ENCODE peak calls at places on chromosome 18, in six cellular contexts. P, S, E, Y, Z and Q are unnamed samples.

GRCh38 chr18:36693931-36694661 is 134.7 kb downstream of the TPGS2 start:
- DNase-seq in E (no peak), P (no peak), Y (no peak), S (no peak), Z (no peak), Q (no peak)

GRCh38 chr18:35836932-35837331 is 135.5 kb upstream of the RMP24 start:
- DNase-seq in S (no peak), P (no peak), E (no peak), Y (no peak), Z (no peak), Q (no peak)

GRCh38 chr18:26941608-26942007 is 76.1 kb upstream of the AQP4 start:
- DNase-seq in Z (no peak), E (no peak), Y (no peak), P (no peak), S (no peak), Q (no peak)

GRCh38 chr18:55861266-55861665 is 273.3 kb upstream of the TCF4 start:
- DNase-seq in P (no peak), S (peak; percentile 60), E (no peak), Y (peak; percentile 71), Z (no peak), Q (no peak)

GRCh38 chr18:2425426-2426317 is 145.6 kb downstream of the METTL4 start:
- DNase-seq in S (peak; percentile 2), E (no peak), Z (no peak), Y (no peak), P (no peak), Q (no peak)

GRCh38 chr18:45667056-45667455 is 51.8 kb downstream of the SLC14A2 start:
- DNase-seq in P (no peak), Y (no peak), Z (no peak), E (no peak), S (no peak), Q (no peak)

GRCh38 chr18:6565336-6566081 is 150.8 kb upstream of the L3MBTL4 start:
- DNase-seq in P (no peak), S (no peak), E (no peak), Z (no peak), Y (no peak), Q (no peak)

GRCh38 chr18:55763298-55763697 is 175.3 kb upstream of the TCF4 start:
- DNase-seq in Z (no peak), S (peak; percentile 30), E (no peak), P (no peak), Y (no peak), Q (no peak)

GRCh38 chr18:25651553-25651952 is 299.6 kb upstream of the ZNF521 start:
- DNase-seq in Y (no peak), Z (no peak), S (no peak), P (no peak), E (no peak), Q (no peak)

GRCh38 chr18:12946549-12947354 is 1.1 kb upstream of the SEH1L start:
- DNase-seq in Z (peak; percentile 58), Y (peak; percentile 86), P (no peak), S (peak; percentile 79), E (peak; percentile 46), Q (peak; percentile 82)

GRCh38 chr18:63241317-63241712 is 78.3 kb downstream of the BCL2 start:
- DNase-seq in E (no peak), Y (no peak), Z (no peak), P (no peak), S (no peak), Q (no peak)
- H3K4me1 ChIP-seq in E (peaks cover 43% of the 10 kb centered on the region), Y (peaks cover 15% of the 10 kb centered on the region), Z (peaks cover 20% of the 10 kb centered on the region), P (peaks cover 30% of the 10 kb centered on the region), S (peaks cover 9% of the 10 kb centered on the region), Q (no peaks in the 10 kb centered on the region)

GRCh38 chr18:9361191-9361590 is 26.6 kb downstream of the TWSG1 start:
- DNase-seq in Z (no peak), S (no peak), Y (no peak), P (no peak), E (no peak), Q (no peak)

GRCh38 chr18:9362869-9363268 is 28.3 kb downstream of the TWSG1 start:
- DNase-seq in Z (no peak), P (no peak), Y (no peak), E (no peak), S (no peak), Q (no peak)

GRCh38 chr18:9365406-9365805 is 30.8 kb downstream of the TWSG1 start:
- DNase-seq in S (peak; percentile 13), E (no peak), Z (no peak), Y (no peak), P (no peak), Q (no peak)

GRCh38 chr18:9364242-9364641 is 29.7 kb downstream of the TWSG1 start:
- DNase-seq in S (no peak), Y (no peak), Z (no peak), E (no peak), P (no peak), Q (no peak)

GRCh38 chr18:9366126-9366714 is 31.6 kb downstream of the TWSG1 start:
- DNase-seq in P (peak; percentile 32), E (no peak), Z (peak; percentile 15), S (peak; percentile 44), Y (peak; percentile 74), Q (peak; percentile 16)
- TF ChIP-seq CTCF in P (peak; percentile 20), E (peak; percentile 42), Z (no peak), S (peak; percentile 47), Y (peak; percentile 65), Q (no peak)

DNA sequence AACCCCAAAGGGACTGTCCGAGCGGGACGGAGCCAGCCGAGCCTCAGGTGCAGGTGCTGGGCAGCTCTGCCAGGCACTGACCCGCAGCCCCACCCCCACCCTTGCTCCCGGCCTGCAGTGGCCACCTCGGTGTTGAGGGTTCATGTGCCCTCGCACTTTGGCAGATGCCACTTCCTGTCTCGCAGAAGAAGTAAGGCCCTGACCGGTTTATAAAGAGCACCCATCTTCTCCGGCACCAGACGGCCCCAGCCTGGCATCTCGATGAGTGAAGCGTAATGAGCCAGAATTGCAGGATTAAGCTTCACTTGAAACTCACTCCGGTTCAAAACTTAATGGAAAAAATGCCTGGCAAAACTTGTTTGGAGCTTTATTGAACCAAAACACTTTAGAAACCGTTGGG is 10.9 kb upstream of the NFATC1 start:
- DNase-seq in Z (no peak), Y (no peak), P (no peak), S (no peak), E (no peak), Q (no peak)
- H3K27me3 ChIP-seq in Z (no peaks in the 10 kb centered on the region), Y (no peaks in the 10 kb centered on the region), P (peaks cover 26% of the 10 kb centered on the region), S (peaks cover 4% of the 10 kb centered on the region), E (peaks cover 44% of the 10 kb centered on the region), Q (peaks cover 16% of the 10 kb centered on the region)

GRCh38 chr18:29157905-29158304 is 981.0 kb upstream of the CDH2 start:
- DNase-seq in Y (no peak), P (no peak), S (no peak), E (no peak), Z (no peak), Q (no peak)

GRCh38 chr18:29164020-29164706 is 987.2 kb upstream of the CDH2 start:
- DNase-seq in E (no peak), P (no peak), Z (no peak), Y (peak; percentile 42), S (peak; percentile 93), Q (peak; percentile 27)

GRCh38 chr18:29163596-29163995 is 986.7 kb upstream of the CDH2 start:
- DNase-seq in Z (no peak), E (no peak), P (no peak), S (no peak), Y (no peak), Q (no peak)

GRCh38 chr18:29160123-29160522 is 983.2 kb upstream of the CDH2 start:
- DNase-seq in P (no peak), Y (no peak), E (no peak), Z (no peak), S (no peak), Q (no peak)

DNA sequence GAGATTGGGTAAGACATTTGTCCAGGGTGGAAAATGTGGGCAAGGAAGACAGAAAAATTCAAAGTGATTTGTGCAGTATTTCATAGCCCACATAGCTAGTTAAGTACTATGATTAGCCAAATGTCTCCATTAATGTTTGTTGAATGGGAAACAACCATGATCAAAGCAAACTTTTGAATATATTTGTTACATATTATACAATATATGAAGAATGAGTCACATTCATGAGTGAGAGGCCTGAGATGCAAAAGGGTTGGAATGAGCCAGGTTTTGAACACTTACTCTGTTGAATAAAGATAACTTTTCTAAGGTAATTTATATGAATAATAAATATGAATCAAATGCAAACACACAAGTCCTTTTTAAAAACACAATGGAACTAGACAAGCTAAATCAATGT is 984.5 kb upstream of the CDH2 start:
- DNase-seq in Z (no peak), E (no peak), Y (no peak), P (no peak), S (no peak), Q (no peak)
- H3K4me1 ChIP-seq in Z (no peaks in the 10 kb centered on the region), E (no peaks in the 10 kb centered on the region), Y (no peaks in the 10 kb centered on the region), P (peaks cover 31% of the 10 kb centered on the region), S (peaks cover 19% of the 10 kb centered on the region), Q (peaks cover 4% of the 10 kb centered on the region)

GRCh38 chr18:72041313-72042032 is 502.7 kb downstream of the CBLN2 start:
- DNase-seq in S (no peak), P (no peak), E (no peak), Z (no peak), Y (no peak), Q (no peak)
- TF ChIP-seq CTCF in S (peak; percentile 15), P (no peak), E (no peak), Z (no peak), Y (peak; percentile 30), Q (no peak)